ENCODE peak calls at places on chromosomes 5 and 9, in ten cellular contexts. One of them, this sample, is unnamed.

GRCh38 chr9:89658401-89658800 is 53.6 kb downstream of the GADD45G start:
- DNase-seq in SK-N-SH: no peak
- DNase-seq in neuronal stem cell: no peak
- DNase-seq in right lobe of liver: no peak
- DNase-seq in GM23338: no peak
- DNase-seq in right atrium auricular region: no peak
- DNase-seq in adrenal gland: no peak
- DNase-seq in H1: no peak
- DNase-seq in esophagus squamous epithelium: no peak
- DNase-seq in endodermal cell: no peak
- DNase-seq in this sample: no peak

GRCh38 chr5:19630875-19631274 is 357.1 kb downstream of the CDH18 start:
- DNase-seq in esophagus squamous epithelium: no peak
- DNase-seq in H1: no peak
- DNase-seq in right lobe of liver: no peak
- DNase-seq in adrenal gland: no peak
- DNase-seq in GM23338: no peak
- DNase-seq in right atrium auricular region: no peak
- DNase-seq in endodermal cell: no peak
- DNase-seq in SK-N-SH: no peak
- DNase-seq in neuronal stem cell: no peak
- DNase-seq in this sample: no peak

GRCh38 chr9:88739373-88739772 is 204.4 kb downstream of the NXNL2 start:
- DNase-seq in right atrium auricular region: no peak
- DNase-seq in GM23338: no peak
- DNase-seq in esophagus squamous epithelium: no peak
- DNase-seq in adrenal gland: no peak
- DNase-seq in SK-N-SH: peak; percentile 69
- DNase-seq in right lobe of liver: no peak
- DNase-seq in neuronal stem cell: no peak
- DNase-seq in H1: no peak
- DNase-seq in endodermal cell: no peak
- DNase-seq in this sample: no peak

GRCh38 chr5:164326219-164326618 is 820.8 kb downstream of the MAT2B start:
- DNase-seq in adrenal gland: no peak
- DNase-seq in GM23338: peak; percentile 50
- DNase-seq in right atrium auricular region: no peak
- DNase-seq in SK-N-SH: no peak
- DNase-seq in endodermal cell: no peak
- DNase-seq in H1: no peak
- DNase-seq in esophagus squamous epithelium: no peak
- DNase-seq in neuronal stem cell: no peak
- DNase-seq in right lobe of liver: no peak
- DNase-seq in this sample: no peak

GRCh38 chr5:72282878-72283277 is 37.2 kb downstream of the MRPS27 start:
- DNase-seq in right atrium auricular region: no peak
- DNase-seq in adrenal gland: peak; percentile 33
- DNase-seq in GM23338: no peak
- DNase-seq in SK-N-SH: peak; percentile 15
- DNase-seq in esophagus squamous epithelium: no peak
- DNase-seq in H1: no peak
- DNase-seq in right lobe of liver: no peak
- DNase-seq in endodermal cell: no peak
- DNase-seq in neuronal stem cell: no peak
- DNase-seq in this sample: no peak

GRCh38 chr5:68745459-68745858 is 348.4 kb upstream of the SLC30A5 start:
- DNase-seq in H1: no peak
- DNase-seq in right lobe of liver: no peak
- DNase-seq in SK-N-SH: no peak
- DNase-seq in esophagus squamous epithelium: no peak
- DNase-seq in neuronal stem cell: no peak
- DNase-seq in endodermal cell: no peak
- DNase-seq in adrenal gland: no peak
- DNase-seq in GM23338: peak; percentile 14
- DNase-seq in right atrium auricular region: no peak
- DNase-seq in this sample: no peak

GRCh38 chr5:168978015-168978414 is 322.9 kb downstream of the SLIT3 start:
- DNase-seq in adrenal gland: no peak
- DNase-seq in right lobe of liver: no peak
- DNase-seq in esophagus squamous epithelium: no peak
- DNase-seq in GM23338: no peak
- DNase-seq in SK-N-SH: no peak
- DNase-seq in neuronal stem cell: no peak
- DNase-seq in right atrium auricular region: no peak
- DNase-seq in endodermal cell: no peak
- DNase-seq in H1: no peak
- DNase-seq in this sample: no peak

GRCh38 chr9:114216081-114216480 is 60.7 kb downstream of the COL27A1 start:
- DNase-seq in esophagus squamous epithelium: no peak
- DNase-seq in H1: no peak
- DNase-seq in right atrium auricular region: no peak
- DNase-seq in neuronal stem cell: no peak
- DNase-seq in endodermal cell: no peak
- DNase-seq in GM23338: no peak
- DNase-seq in adrenal gland: peak; percentile 73
- DNase-seq in SK-N-SH: peak; percentile 70
- DNase-seq in right lobe of liver: no peak
- DNase-seq in this sample: peak; percentile 80

GRCh38 chr5:150639751-150640150 is 709 bp upstream of the SYNPO start:
- DNase-seq in esophagus squamous epithelium: no peak
- DNase-seq in right atrium auricular region: no peak
- DNase-seq in endodermal cell: no peak
- DNase-seq in H1: no peak
- DNase-seq in neuronal stem cell: no peak
- DNase-seq in adrenal gland: peak; percentile 90
- DNase-seq in SK-N-SH: no peak
- DNase-seq in right lobe of liver: no peak
- DNase-seq in GM23338: no peak
- DNase-seq in this sample: no peak

GRCh38 chr5:150641826-150642566 is 1.5 kb downstream of the SYNPO start:
- DNase-seq in adrenal gland: no peak
- DNase-seq in right lobe of liver: no peak
- DNase-seq in esophagus squamous epithelium: no peak
- DNase-seq in right atrium auricular region: no peak
- DNase-seq in endodermal cell: no peak
- DNase-seq in GM23338: no peak
- DNase-seq in SK-N-SH: no peak
- DNase-seq in neuronal stem cell: no peak
- DNase-seq in H1: no peak
- DNase-seq in this sample: no peak

GRCh38 chr5:150642567-150642927 is 2.1 kb downstream of the SYNPO start:
- DNase-seq in right lobe of liver: peak; percentile 72
- DNase-seq in SK-N-SH: no peak
- DNase-seq in GM23338: no peak
- DNase-seq in adrenal gland: peak; percentile 92
- DNase-seq in H1: no peak
- DNase-seq in esophagus squamous epithelium: no peak
- DNase-seq in right atrium auricular region: peak; percentile 90
- DNase-seq in neuronal stem cell: no peak
- DNase-seq in endodermal cell: no peak
- DNase-seq in this sample: no peak

GRCh38 chr5:150640311-150641005 is at the start of gene SYNPO:
- DNase-seq in GM23338: no peak
- DNase-seq in SK-N-SH: peak; percentile 63
- DNase-seq in neuronal stem cell: no peak
- DNase-seq in endodermal cell: no peak
- DNase-seq in esophagus squamous epithelium: no peak
- DNase-seq in adrenal gland: peak; percentile 86
- DNase-seq in right lobe of liver: peak; percentile 75
- DNase-seq in right atrium auricular region: peak; percentile 89
- DNase-seq in H1: no peak
- DNase-seq in this sample: peak; percentile 92

DNA sequence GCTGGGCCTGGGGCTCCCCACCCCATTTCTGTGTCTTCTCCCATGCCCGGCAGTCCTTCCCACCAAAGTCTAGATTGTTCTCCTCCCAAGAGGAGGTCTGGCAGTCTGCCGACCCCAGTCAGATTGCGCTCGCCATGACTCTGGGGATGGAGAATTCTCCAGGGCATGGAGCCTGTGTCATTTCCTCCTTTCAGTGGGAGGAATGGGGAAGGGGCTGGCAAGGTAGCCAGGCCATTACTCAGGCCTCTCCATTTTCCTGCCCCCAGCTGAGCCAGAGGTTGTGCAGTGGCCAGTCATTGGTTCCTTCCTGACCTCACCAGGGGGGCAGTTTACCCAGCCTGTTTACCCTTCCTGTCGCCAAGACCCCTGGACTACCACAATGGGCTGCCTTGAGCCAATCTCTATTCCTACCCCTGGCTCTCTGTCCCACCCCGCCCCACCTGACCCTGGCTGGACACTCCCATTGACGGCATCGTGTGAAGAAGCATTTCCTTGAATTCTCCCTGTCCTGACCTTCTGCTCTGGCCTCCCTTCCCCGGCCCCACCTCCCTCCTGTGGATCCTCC is 628 bp downstream of the SYNPO start:
- DNase-seq in adrenal gland: peak; percentile 89
- DNase-seq in right lobe of liver: peak; percentile 76
- DNase-seq in H1: no peak
- DNase-seq in esophagus squamous epithelium: no peak
- DNase-seq in endodermal cell: no peak
- DNase-seq in GM23338: no peak
- DNase-seq in SK-N-SH: no peak
- DNase-seq in neuronal stem cell: no peak
- DNase-seq in right atrium auricular region: peak; percentile 85
- DNase-seq in this sample: no peak
- H3K27ac ChIP-seq in adrenal gland: peak overlapping the region; percentile 96
- H3K27ac ChIP-seq in right lobe of liver: peak overlapping the region; percentile 91
- H3K27ac ChIP-seq in H1: no peak overlapping the region
- H3K27ac ChIP-seq in esophagus squamous epithelium: peak overlapping the region; percentile 87
- H3K27ac ChIP-seq in endodermal cell: no peak overlapping the region
- H3K27ac ChIP-seq in GM23338: no peak overlapping the region
- H3K27ac ChIP-seq in SK-N-SH: peak overlapping the region; percentile 92
- H3K27ac ChIP-seq in neuronal stem cell: peak overlapping the region; percentile 5
- H3K27ac ChIP-seq in right atrium auricular region: peak overlapping the region; percentile 96
- H3K27ac ChIP-seq in this sample: peak overlapping the region; percentile 96

DNA sequence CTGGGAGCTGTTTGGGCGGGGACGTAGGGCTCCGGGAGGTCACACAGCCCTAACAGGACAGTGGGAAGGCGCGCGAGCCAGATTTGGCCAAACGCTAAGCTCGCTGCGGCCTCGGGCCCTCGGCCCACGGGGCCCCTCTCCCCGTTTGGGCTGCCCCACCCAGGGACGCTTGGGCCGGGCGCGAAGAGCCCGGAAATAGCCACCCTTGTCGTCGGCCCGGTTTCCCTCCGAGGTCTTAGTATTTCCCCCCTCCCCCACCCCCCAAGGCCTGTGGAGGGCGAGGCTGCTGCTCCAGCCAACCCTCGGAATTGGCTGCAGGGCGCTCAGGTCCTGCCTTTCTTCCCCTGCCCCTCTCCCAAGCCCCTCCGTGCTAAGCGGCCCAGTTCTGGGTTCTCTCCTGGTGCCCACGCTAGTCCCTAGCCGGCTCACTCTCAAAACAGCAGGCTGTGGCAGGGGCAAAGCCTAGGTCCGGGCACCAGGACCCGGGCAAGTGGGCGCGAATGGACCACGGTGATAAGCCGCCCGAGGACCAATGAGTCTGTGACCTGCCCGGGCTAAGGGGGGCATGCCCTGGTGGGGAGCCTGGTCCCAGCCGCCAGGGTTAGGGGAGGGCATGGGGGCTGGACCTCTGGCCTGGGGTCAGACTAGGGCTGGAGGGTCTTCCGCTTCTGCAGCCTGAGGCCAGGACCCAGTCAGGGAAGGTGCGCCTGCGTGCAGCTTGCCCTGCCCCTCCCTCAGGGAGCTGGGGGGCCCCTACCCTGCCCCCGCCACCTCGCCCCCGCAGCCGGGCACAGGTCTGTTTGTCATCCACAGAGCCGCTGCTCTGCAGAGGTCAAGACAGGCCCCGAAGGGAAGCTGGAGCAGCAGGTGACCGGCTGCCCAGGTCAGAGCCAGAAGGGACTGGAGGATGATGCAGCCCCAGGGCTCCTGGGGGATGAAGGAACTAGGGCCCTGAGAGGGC is 5.0 kb upstream of the IRX4 start:
- DNase-seq in right lobe of liver: no peak
- DNase-seq in neuronal stem cell: no peak
- DNase-seq in SK-N-SH: no peak
- DNase-seq in adrenal gland: no peak
- DNase-seq in H1: no peak
- DNase-seq in endodermal cell: peak; percentile 76
- DNase-seq in GM23338: peak; percentile 68
- DNase-seq in right atrium auricular region: no peak
- DNase-seq in esophagus squamous epithelium: no peak
- DNase-seq in this sample: no peak
- H3K4me3 ChIP-seq in right lobe of liver: no peak overlapping the region
- H3K4me3 ChIP-seq in neuronal stem cell: peak overlapping the region; percentile 47
- H3K4me3 ChIP-seq in SK-N-SH: no peak overlapping the region
- H3K4me3 ChIP-seq in adrenal gland: no peak overlapping the region
- H3K4me3 ChIP-seq in H1: peak overlapping the region; percentile 62
- H3K4me3 ChIP-seq in endodermal cell: peak overlapping the region; percentile 53
- H3K4me3 ChIP-seq in GM23338: peak overlapping the region; percentile 64
- H3K4me3 ChIP-seq in right atrium auricular region: peak overlapping the region; percentile 29
- H3K4me3 ChIP-seq in esophagus squamous epithelium: peak overlapping the region; percentile 52
- H3K4me3 ChIP-seq in this sample: peak overlapping the region; percentile 36

DNA sequence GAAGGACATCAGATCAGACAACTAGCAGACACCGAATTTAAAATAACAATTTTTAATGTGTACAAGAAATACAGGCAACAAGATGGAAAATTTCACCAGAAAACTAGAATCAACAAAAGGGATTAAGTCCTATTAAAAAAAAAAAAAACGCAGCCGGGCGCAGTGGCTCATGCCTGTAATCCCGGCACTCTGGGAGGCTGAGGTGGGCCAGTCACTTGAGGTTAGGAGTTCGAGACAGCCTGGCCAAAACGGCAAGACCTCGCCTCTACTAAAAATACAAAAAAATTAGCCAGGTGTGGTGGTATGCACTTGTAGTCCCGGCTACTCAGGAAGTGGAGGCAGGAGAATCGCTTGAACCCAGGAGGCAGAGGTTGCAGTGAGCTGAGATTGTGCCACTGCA is 64.3 kb upstream of the UBAC1 start:
- DNase-seq in H1: no peak
- DNase-seq in adrenal gland: peak; percentile 10
- DNase-seq in endodermal cell: peak; percentile 9
- DNase-seq in right lobe of liver: no peak
- DNase-seq in right atrium auricular region: no peak
- DNase-seq in esophagus squamous epithelium: no peak
- DNase-seq in GM23338: no peak
- DNase-seq in neuronal stem cell: no peak
- DNase-seq in SK-N-SH: no peak
- DNase-seq in this sample: no peak
- H3K27ac ChIP-seq in H1: no peak overlapping the region
- H3K27ac ChIP-seq in adrenal gland: peak overlapping the region; percentile 60
- H3K27ac ChIP-seq in endodermal cell: no peak overlapping the region
- H3K27ac ChIP-seq in right lobe of liver: no peak overlapping the region
- H3K27ac ChIP-seq in right atrium auricular region: no peak overlapping the region
- H3K27ac ChIP-seq in esophagus squamous epithelium: peak overlapping the region; percentile 69
- H3K27ac ChIP-seq in GM23338: peak overlapping the region; percentile 47
- H3K27ac ChIP-seq in neuronal stem cell: no peak overlapping the region
- H3K27ac ChIP-seq in SK-N-SH: no peak overlapping the region
- H3K27ac ChIP-seq in this sample: no peak overlapping the region

DNA sequence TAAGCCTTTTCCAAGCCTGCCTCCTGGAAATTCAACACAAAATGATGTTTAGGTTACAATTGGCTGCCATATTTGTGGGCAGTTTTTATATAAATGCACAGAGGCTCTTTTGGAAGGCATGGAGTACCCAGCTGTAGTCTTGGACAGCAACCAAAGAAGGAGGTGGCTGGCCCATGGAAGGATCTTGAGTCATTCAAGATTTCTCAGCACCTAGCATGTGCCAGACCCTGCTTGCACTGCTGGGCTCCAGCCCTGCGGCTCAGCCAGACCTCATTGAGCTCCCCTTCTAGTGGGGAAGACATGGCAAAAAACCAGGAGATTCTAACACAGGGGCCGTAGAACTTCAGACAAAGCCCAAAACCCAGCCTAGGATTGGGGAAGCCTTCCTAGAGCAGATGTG is 22.1 kb downstream of the JADE2 start:
- DNase-seq in SK-N-SH: no peak
- DNase-seq in esophagus squamous epithelium: no peak
- DNase-seq in endodermal cell: no peak
- DNase-seq in right lobe of liver: no peak
- DNase-seq in adrenal gland: peak; percentile 83
- DNase-seq in right atrium auricular region: no peak
- DNase-seq in H1: no peak
- DNase-seq in neuronal stem cell: no peak
- DNase-seq in GM23338: no peak
- DNase-seq in this sample: no peak
- H3K4me3 ChIP-seq in SK-N-SH: no peak overlapping the region
- H3K4me3 ChIP-seq in esophagus squamous epithelium: no peak overlapping the region
- H3K4me3 ChIP-seq in endodermal cell: no peak overlapping the region
- H3K4me3 ChIP-seq in right lobe of liver: no peak overlapping the region
- H3K4me3 ChIP-seq in adrenal gland: no peak overlapping the region
- H3K4me3 ChIP-seq in right atrium auricular region: no peak overlapping the region
- H3K4me3 ChIP-seq in H1: no peak overlapping the region
- H3K4me3 ChIP-seq in neuronal stem cell: no peak overlapping the region
- H3K4me3 ChIP-seq in GM23338: no peak overlapping the region
- H3K4me3 ChIP-seq in this sample: peak overlapping the region; percentile 5

This sample was measured in coronary artery.